ENCODE peak calls at places on chromosomes 7 and 10, in seven cellular contexts. L is tibial artery, U is aorta, A is heart right ventricle, K is prostate gland, W is AG04450, Q is pancreas. D is an unnamed sample.

GRCh38 chr10:124547651-124548168 is 86.1 kb downstream of the LHPP start:
- DNase-seq in L (no peak), U (no peak), A (peak), K (no peak), W (no peak), Q (no peak), D (no peak)

GRCh38 chr10:78360284-78360683 is 326.6 kb downstream of the RPS24 start:
- DNase-seq in L (no peak), U (peak), A (no peak), K (no peak), W (no peak), Q (no peak), D (no peak)

GRCh38 chr10:74363727-74364126 is 212.7 kb downstream of the ADK start:
- DNase-seq in L (no peak), U (no peak), A (no peak), K (no peak), W (no peak), Q (no peak), D (no peak)

GRCh38 chr7:6614941-6615737 is at the start of gene ZNF853:
- DNase-seq in L (no peak), U (no peak), A (no peak), K (no peak), W (no peak), Q (peak), D (no peak)

GRCh38 chr7:17939670-17940301 is 508 bp downstream of the SNX13 start:
- DNase-seq in L (peak), U (peak), A (peak), K (peak), W (no peak), Q (peak), D (no peak)

GRCh38 chr7:108347616-108348015 is 108.6 kb downstream of the NRCAM start:
- DNase-seq in L (no peak), U (no peak), A (no peak), K (no peak), W (no peak), Q (no peak), D (no peak)

GRCh38 chr7:24733414-24734060 is 23.7 kb downstream of the GSDME start:
- DNase-seq in L (peak), U (no peak), A (no peak), K (no peak), W (no peak), Q (no peak), D (no peak)

GRCh38 chr10:117000580-117000979 is 4.4 kb downstream of the SHTN1 start:
- DNase-seq in L (no peak), U (no peak), A (no peak), K (no peak), W (no peak), Q (no peak), D (no peak)

GRCh38 chr10:88168171-88169036 is 305.0 kb downstream of the PTEN start:
- DNase-seq in L (no peak), U (no peak), A (no peak), K (no peak), W (no peak), Q (no peak), D (no peak)

GRCh38 chr10:133527779-133528271 is 662 bp downstream of the CYP2E1 start:
- DNase-seq in L (no peak), U (no peak), A (no peak), K (no peak), W (no peak), Q (peak), D (no peak)
- H3K4me3 ChIP-seq in L (peak), U (no peak), A (peak), K (peak), W (no peak), Q (peak), D (no peak)

DNA sequence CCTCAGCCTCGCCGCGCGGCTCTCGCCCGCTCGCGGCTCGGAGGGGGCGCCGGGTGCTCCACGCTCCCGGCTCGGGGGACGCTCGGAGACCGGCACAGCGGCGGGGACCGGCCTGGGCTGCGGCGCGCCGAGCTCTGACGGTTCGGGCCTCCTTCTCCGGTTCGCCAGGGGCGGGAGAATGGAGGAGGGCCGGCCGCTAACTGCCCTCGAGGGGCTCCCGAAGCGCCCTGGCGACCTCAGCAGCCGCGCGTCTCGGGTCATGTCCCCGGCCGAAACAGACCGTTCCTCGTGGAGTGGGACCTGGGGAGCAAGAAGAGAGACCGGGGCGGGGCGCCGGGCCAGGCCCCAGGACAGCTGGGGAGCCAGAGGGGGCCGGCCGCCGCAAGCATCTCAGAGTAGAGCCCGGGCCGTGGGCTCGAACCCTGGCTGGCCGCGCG is 325 bp upstream of the GRID1 start:
- DNase-seq in L (peak), U (no peak), A (no peak), K (no peak), W (no peak), Q (no peak), D (no peak)
- H3K4me3 ChIP-seq in L (peak), U (peak), A (peak), K (peak), W (peak), Q (peak), D (no peak)

DNA sequence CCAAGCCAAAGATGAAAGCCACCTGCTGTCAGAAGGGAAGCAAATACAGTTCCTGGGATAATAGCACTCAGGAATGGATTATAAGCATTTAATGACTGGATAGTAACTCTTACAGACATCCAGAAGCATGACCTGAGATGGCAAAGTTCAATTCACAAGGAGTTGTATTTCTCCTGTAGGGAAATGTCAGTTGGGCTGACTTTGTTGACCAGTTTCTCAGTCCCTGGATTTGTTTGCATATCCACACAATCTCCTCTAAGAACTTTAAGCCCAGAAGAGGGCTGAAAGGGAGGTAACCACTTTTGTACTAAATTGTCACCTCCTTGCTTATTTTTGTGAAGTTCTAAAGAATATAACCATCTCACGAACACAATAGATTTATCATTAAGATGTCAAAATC is 140.3 kb downstream of the SEMA3D start:
- DNase-seq in L (no peak), U (no peak), A (no peak), K (no peak), W (no peak), Q (no peak), D (no peak)
- H3K4me3 ChIP-seq in L (no peak), U (no peak), A (no peak), K (no peak), W (no peak), Q (no peak), D (no peak)

GRCh38 chr7:102934670-102935069 is 21.9 kb downstream of the LRRC17 start:
- DNase-seq in L (no peak), U (no peak), A (no peak), K (no peak), W (no peak), Q (no peak), D (no peak)
- H3K4me3 ChIP-seq in L (no peak), U (peak), A (peak), K (no peak), W (no peak), Q (no peak), D (no peak)

GRCh38 chr7:100897111-100897608 is 1.5 kb upstream of the ACHE start:
- DNase-seq in L (no peak), U (peak), A (peak), K (peak), W (no peak), Q (peak), D (no peak)

GRCh38 chr7:100895701-100895955 is at the start of gene ACHE:
- DNase-seq in L (no peak), U (no peak), A (no peak), K (no peak), W (no peak), Q (peak), D (no peak)

GRCh38 chr7:100895956-100896742 is 461 bp upstream of the ACHE start:
- DNase-seq in L (no peak), U (peak), A (peak), K (no peak), W (no peak), Q (peak), D (no peak)

GRCh38 chr7:100897772-100898454 is 2.2 kb upstream of the ACHE start:
- DNase-seq in L (no peak), U (no peak), A (no peak), K (no peak), W (no peak), Q (no peak), D (no peak)

DNA sequence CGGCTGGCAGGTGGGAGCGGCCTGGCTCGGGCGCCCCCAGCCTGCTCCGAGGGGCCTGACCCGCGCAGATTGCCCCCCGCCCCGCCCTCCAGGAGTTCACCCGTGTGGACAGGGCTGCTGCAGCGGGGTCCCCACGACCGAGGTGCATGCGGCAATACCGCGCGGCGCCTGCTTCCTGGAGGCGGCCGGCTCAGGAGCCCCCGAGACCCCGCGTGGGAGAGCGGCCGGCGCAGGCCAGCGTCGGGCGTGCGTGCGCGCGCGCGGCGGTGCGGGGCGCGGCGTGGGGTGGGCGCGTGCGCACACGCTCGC is 1.0 kb upstream of the ACHE start:
- DNase-seq in L (no peak), U (no peak), A (no peak), K (no peak), W (no peak), Q (no peak), D (no peak)
- H3K4me3 ChIP-seq in L (peak), U (peak), A (peak), K (peak), W (no peak), Q (no peak), D (no peak)